ENCODE peak calls at places on chromosome 19, in four cellular contexts. One of them, this sample, is unnamed.
A peak's percentile ranks its signal among the peaks of the same experiment; 100 is the strongest.

GRCh38 chr19:6765738-6766356 is 1.4 kb downstream of the SH2D3A start:
- DNase-seq in DMS 273 treated with DMSO at 0.1 percent for 48 hours: no peak
- DNase-seq in AG08395: no peak
- DNase-seq in HFF-Myc: no peak
- DNase-seq in this sample: no peak

GRCh38 chr19:31356587-31357314 is 7.5 kb upstream of the TSHZ3 start:
- DNase-seq in AG08395: no peak
- DNase-seq in HFF-Myc: no peak
- DNase-seq in DMS 273 treated with DMSO at 0.1 percent for 48 hours: no peak
- DNase-seq in this sample: no peak

GRCh38 chr19:55644191-55644833 is 863 bp downstream of the ZNF581 start:
- DNase-seq in DMS 273 treated with DMSO at 0.1 percent for 48 hours: no peak
- DNase-seq in HFF-Myc: no peak
- DNase-seq in AG08395: no peak
- DNase-seq in this sample: no peak

GRCh38 chr19:3644351-3645066 is 17.9 kb upstream of the CACTIN start:
- DNase-seq in AG08395: peak; percentile 43
- DNase-seq in DMS 273 treated with DMSO at 0.1 percent for 48 hours: no peak
- DNase-seq in HFF-Myc: no peak
- DNase-seq in this sample: peak; percentile 19

GRCh38 chr19:31107096-31107495 is 242.1 kb downstream of the TSHZ3 start:
- DNase-seq in DMS 273 treated with DMSO at 0.1 percent for 48 hours: no peak
- DNase-seq in AG08395: no peak
- DNase-seq in HFF-Myc: no peak
- DNase-seq in this sample: no peak

GRCh38 chr19:9381367-9381785 is 18.6 kb downstream of the ZNF177 start:
- DNase-seq in DMS 273 treated with DMSO at 0.1 percent for 48 hours: no peak
- DNase-seq in AG08395: no peak
- DNase-seq in HFF-Myc: no peak
- DNase-seq in this sample: no peak

GRCh38 chr19:34578751-34579150 is 97.2 kb downstream of the WTIP start:
- DNase-seq in AG08395: no peak
- DNase-seq in DMS 273 treated with DMSO at 0.1 percent for 48 hours: no peak
- DNase-seq in HFF-Myc: no peak
- DNase-seq in this sample: no peak

GRCh38 chr19:43527860-43528622 is 1.0 kb upstream of the ETHE1 start:
- DNase-seq in HFF-Myc: no peak
- DNase-seq in AG08395: no peak
- DNase-seq in DMS 273 treated with DMSO at 0.1 percent for 48 hours: no peak
- DNase-seq in this sample: peak; percentile 25

GRCh38 chr19:47608908-47609879 is at the start of gene BICRA:
- DNase-seq in DMS 273 treated with DMSO at 0.1 percent for 48 hours: peak; percentile 31
- DNase-seq in HFF-Myc: peak; percentile 32
- DNase-seq in AG08395: peak; percentile 82
- DNase-seq in this sample: peak; percentile 79

GRCh38 chr19:50835103-50835784 is 1.9 kb upstream of the KLK15 start:
- DNase-seq in HFF-Myc: no peak
- DNase-seq in DMS 273 treated with DMSO at 0.1 percent for 48 hours: no peak
- DNase-seq in AG08395: no peak
- DNase-seq in this sample: peak; percentile 29

GRCh38 chr19:48798937-48799336 is 11.9 kb downstream of the BCAT2 start:
- DNase-seq in AG08395: no peak
- DNase-seq in HFF-Myc: no peak
- DNase-seq in DMS 273 treated with DMSO at 0.1 percent for 48 hours: peak; percentile 46
- DNase-seq in this sample: peak; percentile 35

GRCh38 chr19:50994129-50994528 is 7.3 kb downstream of the KLK8 start:
- DNase-seq in AG08395: no peak
- DNase-seq in DMS 273 treated with DMSO at 0.1 percent for 48 hours: no peak
- DNase-seq in HFF-Myc: no peak
- DNase-seq in this sample: peak; percentile 49

GRCh38 chr19:7673995-7674667 is 2.8 kb upstream of the MCEMP1 start:
- DNase-seq in HFF-Myc: peak; percentile 42
- DNase-seq in AG08395: peak; percentile 87
- DNase-seq in DMS 273 treated with DMSO at 0.1 percent for 48 hours: peak; percentile 71
- DNase-seq in this sample: peak; percentile 76

GRCh38 chr19:1592023-1592754 is 476 bp downstream of the MBD3 start:
- DNase-seq in HFF-Myc: peak; percentile 55
- DNase-seq in AG08395: peak; percentile 98
- DNase-seq in DMS 273 treated with DMSO at 0.1 percent for 48 hours: peak; percentile 44
- DNase-seq in this sample: peak; percentile 84

GRCh38 chr19:54062643-54063042 is 1.1 kb downstream of the VSTM1 start:
- DNase-seq in HFF-Myc: no peak
- DNase-seq in DMS 273 treated with DMSO at 0.1 percent for 48 hours: no peak
- DNase-seq in AG08395: no peak
- DNase-seq in this sample: no peak

GRCh38 chr19:37114001-37114400 is 35.8 kb downstream of the ZNF420 start:
- DNase-seq in AG08395: no peak
- DNase-seq in DMS 273 treated with DMSO at 0.1 percent for 48 hours: no peak
- DNase-seq in HFF-Myc: no peak
- DNase-seq in this sample: no peak

GRCh38 chr19:14516746-14517438 is 1.3 kb downstream of the DNAJB1 start:
- DNase-seq in DMS 273 treated with DMSO at 0.1 percent for 48 hours: no peak
- DNase-seq in HFF-Myc: no peak
- DNase-seq in AG08395: no peak
- DNase-seq in this sample: no peak

GRCh38 chr19:681029-681626 is 4.9 kb downstream of the FSTL3 start:
- DNase-seq in AG08395: no peak
- DNase-seq in HFF-Myc: no peak
- DNase-seq in DMS 273 treated with DMSO at 0.1 percent for 48 hours: no peak
- DNase-seq in this sample: no peak

GRCh38 chr19:33486936-33487793 is 34.4 kb downstream of the PEPD start:
- DNase-seq in AG08395: no peak
- DNase-seq in HFF-Myc: no peak
- DNase-seq in DMS 273 treated with DMSO at 0.1 percent for 48 hours: no peak
- DNase-seq in this sample: peak; percentile 78

GRCh38 chr19:46766569-46767317 is 20.5 kb upstream of the STRN4 start:
- DNase-seq in AG08395: no peak
- DNase-seq in DMS 273 treated with DMSO at 0.1 percent for 48 hours: peak; percentile 45
- DNase-seq in HFF-Myc: no peak
- DNase-seq in this sample: no peak

GRCh38 chr19:35476149-35476548 is 14.1 kb downstream of the KRTDAP start:
- DNase-seq in HFF-Myc: no peak
- DNase-seq in DMS 273 treated with DMSO at 0.1 percent for 48 hours: no peak
- DNase-seq in AG08395: no peak
- DNase-seq in this sample: no peak

GRCh38 chr19:50155520-50156109 is 7.5 kb downstream of the IZUMO2 start:
- DNase-seq in HFF-Myc: no peak
- DNase-seq in DMS 273 treated with DMSO at 0.1 percent for 48 hours: no peak
- DNase-seq in AG08395: no peak
- DNase-seq in this sample: no peak

GRCh38 chr19:19417618-19418270 is 12.3 kb downstream of the GATAD2A start:
- DNase-seq in AG08395: no peak
- DNase-seq in DMS 273 treated with DMSO at 0.1 percent for 48 hours: no peak
- DNase-seq in HFF-Myc: no peak
- DNase-seq in this sample: no peak

GRCh38 chr19:20611866-20612265 is 46.3 kb upstream of the ZNF737 start:
- DNase-seq in AG08395: no peak
- DNase-seq in HFF-Myc: no peak
- DNase-seq in DMS 273 treated with DMSO at 0.1 percent for 48 hours: no peak
- DNase-seq in this sample: no peak

GRCh38 chr19:38017504-38018150 is 110.6 kb downstream of the SIPA1L3 start:
- DNase-seq in DMS 273 treated with DMSO at 0.1 percent for 48 hours: no peak
- DNase-seq in HFF-Myc: no peak
- DNase-seq in AG08395: no peak
- DNase-seq in this sample: no peak

GRCh38 chr19:33724723-33725060 is 72.0 kb upstream of the KCTD15 start:
- DNase-seq in AG08395: no peak
- DNase-seq in DMS 273 treated with DMSO at 0.1 percent for 48 hours: no peak
- DNase-seq in HFF-Myc: no peak
- DNase-seq in this sample: peak; percentile 85

GRCh38 chr19:7831452-7831851 is 1.4 kb downstream of the EVI5L start:
- DNase-seq in AG08395: peak; percentile 29
- DNase-seq in DMS 273 treated with DMSO at 0.1 percent for 48 hours: no peak
- DNase-seq in HFF-Myc: no peak
- DNase-seq in this sample: no peak

GRCh38 chr19:17136617-17137016 is 61.0 kb downstream of the MYO9B start:
- DNase-seq in AG08395: no peak
- DNase-seq in DMS 273 treated with DMSO at 0.1 percent for 48 hours: no peak
- DNase-seq in HFF-Myc: no peak
- DNase-seq in this sample: no peak

GRCh38 chr19:35755550-35756371 is 1.1 kb downstream of the HSPB6 start:
- DNase-seq in AG08395: peak; percentile 65
- DNase-seq in DMS 273 treated with DMSO at 0.1 percent for 48 hours: no peak
- DNase-seq in HFF-Myc: no peak
- DNase-seq in this sample: peak; percentile 8

GRCh38 chr19:18340237-18340989 is at the start of gene PGPEP1:
- DNase-seq in HFF-Myc: no peak
- DNase-seq in DMS 273 treated with DMSO at 0.1 percent for 48 hours: no peak
- DNase-seq in AG08395: peak; percentile 88
- DNase-seq in this sample: peak; percentile 36

GRCh38 chr19:12937243-12938053 is 961 bp upstream of the CALR start:
- DNase-seq in HFF-Myc: no peak
- DNase-seq in DMS 273 treated with DMSO at 0.1 percent for 48 hours: peak; percentile 93
- DNase-seq in AG08395: no peak
- DNase-seq in this sample: peak; percentile 85

GRCh38 chr19:17448190-17448967 is at the start of gene TMEM221:
- DNase-seq in DMS 273 treated with DMSO at 0.1 percent for 48 hours: no peak
- DNase-seq in HFF-Myc: no peak
- DNase-seq in AG08395: peak; percentile 64
- DNase-seq in this sample: no peak

GRCh38 chr19:12946092-12946845 is 607 bp downstream of the RAD23A start:
- DNase-seq in HFF-Myc: no peak
- DNase-seq in AG08395: peak; percentile 81
- DNase-seq in DMS 273 treated with DMSO at 0.1 percent for 48 hours: peak; percentile 49
- DNase-seq in this sample: no peak

GRCh38 chr19:1767464-1767933 is 14.2 kb downstream of the ONECUT3 start:
- DNase-seq in AG08395: peak; percentile 82
- DNase-seq in HFF-Myc: no peak
- DNase-seq in DMS 273 treated with DMSO at 0.1 percent for 48 hours: no peak
- DNase-seq in this sample: no peak

GRCh38 chr19:33441277-33441699 is 67.8 kb downstream of the CEBPG start:
- DNase-seq in AG08395: no peak
- DNase-seq in HFF-Myc: no peak
- DNase-seq in DMS 273 treated with DMSO at 0.1 percent for 48 hours: no peak
- DNase-seq in this sample: no peak

GRCh38 chr19:34145741-34146202 is 26.5 kb upstream of the LSM14A start:
- DNase-seq in HFF-Myc: peak; percentile 26
- DNase-seq in DMS 273 treated with DMSO at 0.1 percent for 48 hours: no peak
- DNase-seq in AG08395: peak; percentile 69
- DNase-seq in this sample: no peak

GRCh38 chr19:45781282-45782161 is 768 bp downstream of the DMPK start:
- DNase-seq in DMS 273 treated with DMSO at 0.1 percent for 48 hours: peak; percentile 51
- DNase-seq in HFF-Myc: no peak
- DNase-seq in AG08395: peak; percentile 50
- DNase-seq in this sample: peak; percentile 27

GRCh38 chr19:2488405-2488941 is 12.5 kb downstream of the GADD45B start:
- DNase-seq in HFF-Myc: no peak
- DNase-seq in AG08395: no peak
- DNase-seq in DMS 273 treated with DMSO at 0.1 percent for 48 hours: no peak
- DNase-seq in this sample: no peak

GRCh38 chr19:12478234-12478941 is 6.2 kb downstream of the ZNF709 start:
- DNase-seq in HFF-Myc: no peak
- DNase-seq in DMS 273 treated with DMSO at 0.1 percent for 48 hours: no peak
- DNase-seq in AG08395: no peak
- DNase-seq in this sample: no peak